ENCODE peak calls at places on chromosomes 16 and 17, in four cellular contexts. G, X, S and K are unnamed samples.

GRCh38 chr16:79653337-79654000 is 52.9 kb upstream of the MAF start:
- DNase-seq in G (no peak), X (no peak), S (no peak), K (no peak)

GRCh38 chr16:19776147-19776546 is 58.1 kb downstream of the IQCK start:
- DNase-seq in G (no peak), X (no peak), S (no peak), K (no peak)

GRCh38 chr17:40714473-40714872 is 10.9 kb upstream of the KRT24 start:
- DNase-seq in G (no peak), X (no peak), S (no peak), K (no peak)

GRCh38 chr17:60442271-60443201 is 20.2 kb downstream of the CHCT1 start:
- DNase-seq in G (no peak), X (no peak), S (no peak), K (no peak)

GRCh38 chr16:58456193-58456592 is 43.8 kb upstream of the NDRG4 start:
- DNase-seq in G (no peak), X (no peak), S (no peak), K (no peak)

GRCh38 chr17:76562734-76563148 is 22.9 kb downstream of the PRCD start:
- DNase-seq in G (no peak), X (peak), S (no peak), K (no peak)

GRCh38 chr17:80649672-80650338 is 105.2 kb downstream of the RPTOR start:
- DNase-seq in G (peak), X (no peak), S (no peak), K (no peak)

GRCh38 chr17:72439893-72440502 is 319.2 kb downstream of the SOX9 start:
- DNase-seq in G (no peak), X (peak), S (no peak), K (no peak)

GRCh38 chr17:77392376-77393273 is 251.9 kb downstream of the SEC14L1 start:
- DNase-seq in G (no peak), X (no peak), S (no peak), K (no peak)

GRCh38 chr16:57377080-57377841 is 5.0 kb downstream of the CX3CL1 start:
- DNase-seq in G (no peak), X (no peak), S (no peak), K (no peak)